ENCODE peak calls at places on chromosomes 16 and 17, in seven cellular contexts. R is fibroblast of mammary gland, H is PC-3, I is GM13976, Z is fibroblast of pulmonary artery, O is heart left ventricle, V is progenitor cell of endocrine pancreas. C is an unnamed sample.

GRCh38 chr17:68592667-68593330 is 8.4 kb downstream of the FAM20A start:
- DNase-seq in H (no peak), V (no peak), Z (no peak), O (no peak), I (no peak), R (peak), C (no peak)

GRCh38 chr17:20300399-20301037 is 166.8 kb downstream of the LGALS9B start:
- DNase-seq in V (no peak), I (no peak), Z (peak), H (no peak), R (peak), O (no peak), C (no peak)

GRCh38 chr17:71760062-71760720 is 360.6 kb upstream of the SOX9 start:
- DNase-seq in O (no peak), V (no peak), Z (no peak), I (no peak), R (peak), H (peak), C (no peak)

GRCh38 chr16:47732122-47732805 is 271.1 kb downstream of the PHKB start:
- DNase-seq in O (no peak), R (peak), I (no peak), H (peak), Z (peak), V (no peak), C (no peak)

GRCh38 chr17:45812102-45812501 is 28.0 kb downstream of the CRHR1 start:
- DNase-seq in H (peak), Z (peak), R (peak), O (no peak), I (no peak), V (no peak), C (no peak)

GRCh38 chr16:48811478-48811877 is 201.5 kb upstream of the N4BP1 start:
- DNase-seq in V (no peak), O (no peak), Z (no peak), I (no peak), H (no peak), R (no peak), C (no peak)

GRCh38 chr17:39576187-39576586 is 31.5 kb downstream of the NEUROD2 start:
- DNase-seq in I (no peak), O (no peak), Z (no peak), R (no peak), V (no peak), H (no peak), C (no peak)

GRCh38 chr17:29243792-29244191 is 2.9 kb upstream of the CRYBA1 start:
- DNase-seq in R (peak), Z (peak), V (no peak), O (no peak), I (peak), H (peak), C (peak)

GRCh38 chr16:29806641-29807425 is 504 bp downstream of the MAZ start:
- DNase-seq in H (peak), I (no peak), O (peak), V (no peak), Z (no peak), R (peak), C (peak)

GRCh38 chr17:71632328-71632727 is 488.5 kb upstream of the SOX9 start:
- DNase-seq in O (no peak), Z (peak), R (peak), V (no peak), I (no peak), H (peak), C (no peak)

GRCh38 chr17:56593741-56594527 is 435 bp downstream of the NOG start:
- DNase-seq in V (peak), R (peak), I (peak), O (peak), Z (peak), H (peak), C (peak)

GRCh38 chr17:73325527-73325842 is 13.7 kb upstream of the CDC42EP4 start:
- DNase-seq in R (peak), I (no peak), Z (peak), H (no peak), O (peak), V (no peak), C (no peak)
- TF ChIP-seq CTCF in R (peak), I (no peak), Z (peak), H (no peak), O (no peak), V (no peak), C (no peak)

GRCh38 chr17:74444406-74444805 is 12.5 kb downstream of the GPRC5C start:
- DNase-seq in O (peak), Z (peak), I (no peak), H (no peak), V (no peak), R (peak), C (no peak)

GRCh38 chr17:74445156-74445555 is 13.3 kb downstream of the GPRC5C start:
- DNase-seq in O (no peak), I (no peak), V (no peak), Z (no peak), H (no peak), R (no peak), C (no peak)

GRCh38 chr17:74447628-74448159 is 15.8 kb downstream of the GPRC5C start:
- DNase-seq in V (no peak), R (no peak), O (no peak), Z (no peak), I (no peak), H (no peak), C (no peak)

GRCh38 chr17:74448774-74449173 is 16.9 kb downstream of the GPRC5C start:
- DNase-seq in I (no peak), Z (no peak), R (no peak), H (no peak), O (no peak), V (no peak), C (no peak)

DNA sequence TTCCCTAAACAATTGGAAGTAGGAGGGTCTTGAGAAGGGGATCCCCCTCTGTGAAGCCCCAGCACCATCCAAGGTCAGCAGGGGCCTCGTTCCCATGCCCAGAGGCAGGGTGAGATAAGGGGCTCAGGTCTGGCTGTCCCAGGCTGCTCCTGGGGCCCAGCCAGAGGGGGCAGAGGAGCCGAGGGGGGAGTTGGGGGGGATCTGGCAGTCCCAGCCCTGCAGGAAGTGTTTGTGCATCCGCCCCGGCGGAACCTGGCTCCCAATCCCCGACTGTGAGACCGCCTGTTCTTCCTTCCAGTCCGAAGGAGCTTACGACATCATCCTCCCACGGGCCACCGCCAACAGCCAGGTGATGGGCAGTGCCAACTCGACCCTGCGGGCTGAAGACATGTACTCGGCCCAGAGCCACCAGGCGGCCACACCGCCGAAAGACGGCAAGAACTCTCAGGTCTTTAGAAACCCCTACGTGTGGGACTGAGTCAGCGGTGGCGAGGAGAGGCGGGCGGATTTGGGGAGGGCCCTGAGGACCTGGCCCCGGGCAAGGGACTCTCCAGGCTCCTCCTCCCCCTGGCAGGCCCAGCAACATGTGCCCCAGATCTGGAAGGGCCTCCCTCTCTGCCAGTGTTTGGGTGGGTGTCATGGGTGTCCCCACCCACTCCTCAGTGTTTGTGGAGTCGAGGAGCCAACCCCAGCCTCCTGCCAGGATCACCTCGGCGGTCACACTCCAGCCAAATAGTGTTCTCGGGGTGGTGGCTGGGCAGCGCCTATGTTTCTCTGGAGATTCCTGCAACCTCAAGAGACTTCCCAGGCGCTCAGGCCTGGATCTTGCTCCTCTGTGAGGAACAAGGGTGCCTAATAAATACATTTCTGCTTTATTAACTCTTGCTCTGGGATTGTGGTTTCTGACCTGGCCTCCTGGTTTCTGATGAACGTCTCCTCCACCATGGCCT is 14.9 kb downstream of the GPRC5C start:
- DNase-seq in H (no peak), R (peak), O (peak), Z (peak), V (no peak), I (peak), C (peak)
- TF ChIP-seq CTCF in H (no peak), R (no peak), O (no peak), Z (no peak), V (no peak), I (peak), C (no peak)

DNA sequence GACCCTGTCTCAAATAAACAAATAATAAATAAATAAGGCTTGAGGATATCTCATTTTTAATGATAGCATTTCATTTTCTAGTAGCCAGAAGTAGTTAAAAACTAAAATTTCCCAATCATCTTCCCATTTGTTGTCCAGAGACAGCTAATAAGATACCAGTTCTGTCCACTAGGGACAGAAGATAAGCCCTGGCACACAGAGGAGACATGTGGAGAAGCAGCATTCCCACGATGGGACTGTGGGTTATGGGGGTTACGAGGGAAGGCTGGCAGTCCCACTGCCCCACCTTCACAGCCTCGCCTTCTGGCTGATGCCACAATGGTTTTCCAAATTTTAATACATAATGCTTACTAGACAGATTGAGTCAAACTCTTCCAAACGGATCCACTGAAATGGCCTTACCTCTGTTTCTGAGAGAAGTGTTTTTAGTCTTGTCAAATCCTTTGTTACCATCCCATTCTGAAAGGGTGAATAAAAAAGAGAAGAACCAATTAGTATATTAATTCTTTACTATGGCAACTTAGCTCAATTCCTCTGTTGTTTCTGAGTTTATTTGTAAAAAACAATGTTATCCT is 44.2 kb downstream of the HELZ start:
- DNase-seq in Z (peak), R (peak), V (no peak), I (no peak), O (no peak), H (peak), C (no peak)
- TF ChIP-seq CTCF in Z (peak), R (peak), V (peak), I (peak), O (peak), H (peak), C (peak)

GRCh38 chr17:10735251-10735650 is 5.4 kb upstream of the TMEM220 start:
- DNase-seq in H (no peak), R (no peak), O (no peak), V (no peak), I (no peak), Z (no peak), C (no peak)
- TF ChIP-seq CTCF in H (no peak), R (no peak), O (no peak), V (no peak), I (no peak), Z (no peak), C (no peak)

GRCh38 chr16:81681311-81681710 is 97.8 kb upstream of the PLCG2 start:
- DNase-seq in I (no peak), H (no peak), O (no peak), V (no peak), Z (no peak), R (no peak), C (no peak)
- TF ChIP-seq CTCF in I (no peak), H (no peak), O (no peak), V (no peak), Z (no peak), R (no peak), C (no peak)

DNA sequence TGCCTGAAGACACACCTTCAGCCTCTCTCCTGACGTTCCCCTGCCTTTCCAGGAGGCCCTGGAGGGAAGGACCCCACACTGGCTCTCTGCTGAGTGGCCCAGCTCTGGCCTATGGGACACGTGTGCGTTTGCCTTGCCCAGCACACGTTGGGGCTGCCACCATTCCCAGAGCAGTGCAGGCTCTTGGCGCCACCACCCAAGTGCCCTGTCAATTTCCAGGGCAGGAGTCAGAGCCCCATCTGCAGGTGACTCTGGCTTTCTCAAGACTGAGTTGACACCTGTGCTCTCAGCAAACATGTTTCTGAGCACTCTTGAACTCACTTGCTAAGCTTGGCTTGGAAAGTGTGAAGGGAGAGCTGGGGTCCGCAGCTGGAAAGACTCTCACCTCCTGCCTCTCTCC is 4.7 kb upstream of the IRF8 start:
- DNase-seq in I (no peak), O (no peak), Z (no peak), H (peak), V (no peak), R (no peak), C (no peak)
- TF ChIP-seq CTCF in I (peak), O (no peak), Z (no peak), H (peak), V (no peak), R (no peak), C (peak)

DNA sequence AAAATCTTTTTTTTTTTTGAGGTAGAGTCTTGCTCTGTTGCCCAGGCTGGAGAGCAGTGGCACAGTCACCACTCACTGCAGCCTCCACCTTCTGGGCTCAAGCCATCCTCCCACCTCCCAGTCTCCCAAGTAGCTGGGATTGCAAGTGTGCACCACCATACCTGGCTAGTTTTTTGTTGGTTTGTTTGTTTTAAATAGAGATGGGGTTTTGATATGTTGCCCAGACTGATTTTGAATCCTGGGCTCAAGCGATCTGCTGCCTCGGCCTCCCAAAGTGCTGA is 2.0 kb downstream of the LRRC37B start:
- DNase-seq in O (no peak), H (no peak), R (no peak), Z (no peak), I (no peak), V (no peak), C (no peak)
- TF ChIP-seq CTCF in O (no peak), H (no peak), R (no peak), Z (no peak), I (no peak), V (no peak), C (no peak)

GRCh38 chr17:47850692-47851573 is at the start of gene SP6:
- DNase-seq in Z (peak), H (peak), R (peak), V (peak), I (peak), O (peak), C (peak)
- TF ChIP-seq CTCF in Z (no peak), H (peak), R (no peak), V (peak), I (no peak), O (no peak), C (peak)

GRCh38 chr16:67547423-67548264 is 14.7 kb upstream of the CTCF start:
- DNase-seq in Z (no peak), R (no peak), O (peak), I (peak), H (no peak), V (no peak), C (peak)
- TF ChIP-seq CTCF in Z (no peak), R (no peak), O (no peak), I (no peak), H (no peak), V (no peak), C (no peak)

DNA sequence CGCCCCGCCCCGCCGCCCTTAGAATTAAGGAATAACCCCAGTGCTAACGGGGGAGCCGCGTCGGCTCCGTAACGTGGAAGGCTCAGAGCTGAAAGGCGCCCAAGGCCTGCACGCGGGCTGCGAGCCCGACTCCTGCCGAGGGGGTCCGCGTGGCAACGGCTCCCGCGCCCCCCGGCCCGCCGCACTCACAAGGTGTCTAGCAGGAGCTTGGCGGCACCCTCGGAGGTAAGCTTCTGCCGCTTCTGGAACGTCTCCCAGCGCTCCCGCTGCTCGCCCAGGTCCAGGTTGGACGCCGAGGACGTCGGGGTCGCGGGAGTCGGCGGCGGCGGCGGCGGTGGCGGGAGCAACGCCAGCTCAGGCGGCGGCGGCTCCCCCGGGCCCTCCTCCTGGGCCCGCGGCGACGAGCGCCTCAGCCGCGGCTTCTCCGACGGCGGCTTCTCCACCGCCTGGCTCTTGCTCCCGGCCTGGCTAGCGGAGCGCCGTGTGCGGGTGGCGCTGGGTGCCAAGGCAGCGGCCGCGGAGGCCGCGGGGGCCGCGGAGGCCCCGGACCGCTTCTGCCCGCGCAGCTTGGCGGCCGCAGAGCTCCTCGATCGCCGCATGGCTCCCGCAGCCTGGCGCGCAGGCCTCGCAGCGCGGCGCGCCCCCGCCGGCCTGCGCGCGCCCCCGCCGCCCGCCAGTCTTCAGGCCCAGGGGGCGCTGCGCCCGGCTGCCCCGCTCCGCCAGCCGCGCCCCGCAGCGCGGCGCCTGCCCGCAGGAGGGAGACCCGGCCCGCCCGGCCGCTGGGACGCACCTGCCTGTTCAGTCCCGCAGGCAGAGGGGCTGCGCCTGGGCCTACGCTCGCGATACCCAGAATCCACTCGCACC is at the start of gene CENPV:
- DNase-seq in R (peak), V (peak), O (peak), Z (peak), H (no peak), I (peak), C (peak)
- TF ChIP-seq CTCF in R (no peak), V (peak), O (no peak), Z (no peak), H (no peak), I (peak), C (peak)

C was measured in GM10248.